ENCODE peak calls at places on chromosomes 11 and 22, in ten cellular contexts. F is GM23338, B is fibroblast of lung, X is PC-3, H is mammary epithelial cell, D is HepG2, T is GM23248, Q is endothelial cell of umbilical vein, S is OCI-LY7, O is IMR-90. J is an unnamed sample.

GRCh38 chr22:48316876-48317250 is 1510.8 kb downstream of the BRD1 start:
- DNase-seq in F (no peak), B (no peak), X (no peak), H (no peak), D (no peak), T (no peak), Q (no peak), S (no peak), O (no peak), J (no peak)

GRCh38 chr11:16169541-16169940 is 186.8 kb downstream of the SOX6 start:
- DNase-seq in F (peak), B (no peak), X (no peak), H (no peak), D (no peak), T (peak), Q (no peak), S (no peak), O (peak), J (no peak)

GRCh38 chr11:122984186-122985011 is 2.8 kb upstream of the BSX start:
- DNase-seq in F (peak), B (peak), X (no peak), H (peak), D (no peak), T (peak), Q (no peak), S (no peak), O (no peak), J (no peak)

GRCh38 chr11:34052608-34053160 is 1.2 kb downstream of the CAPRIN1 start:
- DNase-seq in F (peak), B (no peak), X (no peak), H (peak), D (no peak), T (peak), Q (no peak), S (peak), O (no peak), J (peak)

GRCh38 chr22:30286331-30286730 is 3.0 kb downstream of the CASTOR1 start:
- DNase-seq in F (no peak), B (no peak), X (no peak), H (no peak), D (no peak), T (no peak), Q (no peak), S (no peak), O (no peak), J (no peak)

GRCh38 chr11:15905334-15905733 is 451.0 kb downstream of the SOX6 start:
- DNase-seq in F (no peak), B (no peak), X (no peak), H (no peak), D (no peak), T (no peak), Q (no peak), S (no peak), O (no peak), J (no peak)

GRCh38 chr11:106723071-106723470 is 295.2 kb downstream of the GUCY1A2 start:
- DNase-seq in F (peak), B (no peak), X (no peak), H (no peak), D (no peak), T (no peak), Q (no peak), S (no peak), O (no peak), J (no peak)

GRCh38 chr11:75485742-75486141 is 40.0 kb downstream of the GDPD5 start:
- DNase-seq in F (no peak), B (no peak), X (no peak), H (no peak), D (no peak), T (no peak), Q (no peak), S (no peak), O (no peak), J (no peak)

GRCh38 chr11:100740440-100740839 is 53.4 kb downstream of the ARHGAP42 start:
- DNase-seq in F (no peak), B (peak), X (peak), H (no peak), D (no peak), T (no peak), Q (peak), S (no peak), O (peak), J (no peak)

GRCh38 chr11:29129850-29130249 is 887.0 kb downstream of the KCNA4 start:
- DNase-seq in F (no peak), B (no peak), X (peak), H (peak), D (no peak), T (peak), Q (peak), S (no peak), O (peak), J (no peak)

GRCh38 chr11:78722786-78723185 is 148.1 kb upstream of the NARS2 start:
- DNase-seq in F (no peak), B (no peak), X (peak), H (peak), D (no peak), T (no peak), Q (no peak), S (no peak), O (peak), J (no peak)

GRCh38 chr22:46866591-46866990 is 104.1 kb downstream of the TBC1D22A start:
- DNase-seq in F (peak), B (peak), X (peak), H (peak), D (no peak), T (peak), Q (no peak), S (no peak), O (peak), J (no peak)

GRCh38 chr22:33823552-33823951 is 96.7 kb downstream of the LARGE1 start:
- DNase-seq in F (no peak), B (peak), X (no peak), H (no peak), D (peak), T (peak), Q (no peak), S (no peak), O (peak), J (no peak)

GRCh38 chr22:33083212-33083611 is 25.0 kb upstream of the SYN3 start:
- DNase-seq in F (peak), B (no peak), X (peak), H (no peak), D (no peak), T (peak), Q (no peak), S (peak), O (no peak), J (peak)

GRCh38 chr11:1546536-1547466 is 25.3 kb downstream of the DUSP8 start:
- DNase-seq in F (peak), B (peak), X (peak), H (peak), D (no peak), T (peak), Q (peak), S (peak), O (peak), J (peak)

GRCh38 chr11:56855217-56855616 is 106.7 kb upstream of the OR9G4 start:
- DNase-seq in F (no peak), B (no peak), X (no peak), H (no peak), D (no peak), T (no peak), Q (no peak), S (no peak), O (no peak), J (no peak)

GRCh38 chr22:42439821-42440674 is 7.8 kb upstream of the NFAM1 start:
- DNase-seq in F (no peak), B (peak), X (peak), H (peak), D (no peak), T (peak), Q (peak), S (peak), O (peak), J (no peak)

GRCh38 chr11:67584205-67584880 is 731 bp downstream of the GSTP1 start:
- DNase-seq in F (peak), B (peak), X (peak), H (peak), D (no peak), T (peak), Q (peak), S (peak), O (peak), J (peak)

GRCh38 chr22:39135092-39135896 is 17.2 kb downstream of the CBX7 start:
- DNase-seq in F (peak), B (peak), X (peak), H (peak), D (peak), T (peak), Q (peak), S (peak), O (no peak), J (no peak)

GRCh38 chr11:74090701-74091100 is 80.1 kb downstream of the C2CD3 start:
- DNase-seq in F (no peak), B (peak), X (peak), H (no peak), D (peak), T (peak), Q (no peak), S (peak), O (peak), J (no peak)

GRCh38 chr11:76355172-76355571 is 25.8 kb downstream of the THAP12 start:
- DNase-seq in F (no peak), B (no peak), X (no peak), H (no peak), D (peak), T (no peak), Q (no peak), S (no peak), O (no peak), J (no peak)

GRCh38 chr11:15969281-15969680 is 387.1 kb downstream of the SOX6 start:
- DNase-seq in F (no peak), B (peak), X (peak), H (peak), D (peak), T (peak), Q (peak), S (no peak), O (peak), J (peak)

DNA sequence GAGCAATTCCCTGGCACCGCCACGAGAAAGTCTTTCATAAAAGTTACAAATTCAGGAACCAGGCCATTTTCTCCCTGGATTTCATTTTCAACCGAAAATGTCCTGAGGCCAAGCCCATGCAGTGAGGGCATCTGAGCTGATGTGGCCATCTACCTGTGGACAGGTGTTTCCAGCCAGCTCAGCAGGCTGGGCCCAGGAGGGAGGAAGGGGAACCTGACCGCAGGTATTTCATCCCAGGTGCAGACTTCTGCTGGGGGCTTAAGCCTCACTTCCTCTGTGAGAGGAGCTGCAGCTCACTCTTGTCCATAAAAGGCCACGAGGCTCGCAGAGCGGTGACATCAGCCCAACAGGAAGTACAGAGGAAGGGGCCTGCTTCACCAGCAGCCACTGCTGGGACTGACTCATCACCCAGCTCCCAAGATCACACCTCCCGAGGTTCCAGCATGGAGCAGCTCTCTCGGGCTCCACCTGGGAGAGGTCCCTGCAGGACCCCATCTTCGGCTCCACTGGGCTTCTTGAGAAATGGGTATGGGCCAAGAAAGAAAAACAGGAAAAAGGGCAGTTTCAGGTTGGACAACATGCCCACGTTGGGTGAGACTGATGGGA is 56.4 kb downstream of the MYH9 start:
- DNase-seq in F (peak), B (peak), X (peak), H (peak), D (peak), T (peak), Q (peak), S (peak), O (peak), J (peak)
- H3K4me2 ChIP-seq in F (no peak), B (peak), X (peak), H (peak), D (no peak), T (peak), Q (peak), S (peak), O (no peak), J (peak)

DNA sequence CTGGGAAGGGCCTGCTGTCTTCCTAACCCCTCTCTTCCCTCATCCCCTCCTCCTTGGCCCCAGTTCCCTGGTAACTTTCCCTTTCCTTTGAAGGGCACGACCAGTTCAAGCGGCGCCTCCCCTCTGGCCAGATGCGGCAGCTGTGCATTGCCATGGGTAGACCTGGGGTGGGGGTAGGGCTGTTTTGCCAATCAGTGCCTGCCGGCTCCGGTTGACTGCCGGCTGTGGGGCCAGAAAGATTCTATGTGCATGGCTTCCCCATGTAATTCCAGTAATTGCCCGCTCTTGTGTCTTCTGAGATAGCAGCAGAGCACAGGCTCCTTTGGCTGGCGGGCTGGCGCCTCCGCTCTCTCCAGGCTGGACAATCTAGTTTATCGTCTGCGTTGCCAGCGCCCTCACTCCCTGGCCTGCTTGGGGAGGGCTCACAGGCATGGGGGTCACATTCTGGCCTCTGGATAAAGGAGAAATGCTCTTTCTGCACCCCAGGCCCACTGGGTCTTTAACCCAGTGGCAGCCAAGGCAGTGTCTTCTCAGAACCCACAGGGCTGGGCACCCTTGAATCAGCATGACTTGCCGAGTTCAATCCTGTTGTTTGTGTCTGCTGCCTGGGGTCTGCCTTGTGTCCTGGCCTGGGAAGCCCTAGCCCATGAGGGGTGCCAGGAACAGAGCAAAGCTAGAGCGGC is 9.4 kb downstream of the SIDT2 start:
- DNase-seq in F (no peak), B (no peak), X (no peak), H (no peak), D (no peak), T (no peak), Q (no peak), S (no peak), O (no peak), J (no peak)
- H3K27ac ChIP-seq in F (no peak), B (no peak), X (no peak), H (no peak), D (no peak), T (no peak), Q (no peak), S (no peak), O (no peak), J (no peak)

GRCh38 chr22:19149962-19150361 is at the start of gene GSC2:
- DNase-seq in F (no peak), B (no peak), X (no peak), H (no peak), D (no peak), T (no peak), Q (no peak), S (no peak), O (no peak), J (no peak)
- H3K4me2 ChIP-seq in F (peak), B (no peak), X (no peak), H (peak), D (peak), T (no peak), Q (peak), S (no peak), O (no peak), J (no peak)

DNA sequence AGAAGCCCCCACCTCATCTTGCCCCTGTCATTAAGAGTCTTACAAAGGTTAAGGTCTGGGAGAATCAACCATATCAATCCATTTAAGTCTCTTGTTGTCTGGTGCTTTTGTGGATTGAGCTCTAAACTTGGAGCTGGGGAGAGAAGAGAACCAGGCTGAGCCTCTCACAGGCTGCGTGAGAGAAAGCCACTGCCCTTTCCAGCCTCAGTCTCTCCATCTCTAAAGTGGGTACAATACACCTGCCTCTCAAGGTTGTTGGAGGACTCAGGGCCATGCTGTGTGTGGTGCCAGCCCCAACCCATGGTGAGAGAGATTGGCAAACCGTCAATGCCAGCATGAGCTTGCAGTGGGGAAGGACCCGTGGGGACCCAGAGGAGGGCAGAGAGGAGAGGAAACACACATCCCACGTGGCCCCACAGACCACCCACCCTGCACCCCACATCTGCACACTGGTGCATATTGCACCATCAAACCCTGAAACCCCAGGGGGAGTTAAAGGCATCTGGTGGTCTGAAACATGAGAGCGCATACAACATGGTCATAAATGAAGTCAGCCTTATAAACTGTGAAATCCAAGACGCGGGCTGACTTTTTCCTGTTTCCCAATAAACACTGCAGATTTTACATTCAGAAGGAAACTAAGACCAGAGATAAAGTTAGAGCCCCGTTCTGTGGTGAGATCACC is 27.5 kb upstream of the FBLN1 start:
- DNase-seq in F (no peak), B (peak), X (no peak), H (no peak), D (no peak), T (no peak), Q (no peak), S (no peak), O (peak), J (no peak)
- H3K27ac ChIP-seq in F (no peak), B (no peak), X (no peak), H (no peak), D (no peak), T (no peak), Q (no peak), S (no peak), O (peak), J (no peak)

DNA sequence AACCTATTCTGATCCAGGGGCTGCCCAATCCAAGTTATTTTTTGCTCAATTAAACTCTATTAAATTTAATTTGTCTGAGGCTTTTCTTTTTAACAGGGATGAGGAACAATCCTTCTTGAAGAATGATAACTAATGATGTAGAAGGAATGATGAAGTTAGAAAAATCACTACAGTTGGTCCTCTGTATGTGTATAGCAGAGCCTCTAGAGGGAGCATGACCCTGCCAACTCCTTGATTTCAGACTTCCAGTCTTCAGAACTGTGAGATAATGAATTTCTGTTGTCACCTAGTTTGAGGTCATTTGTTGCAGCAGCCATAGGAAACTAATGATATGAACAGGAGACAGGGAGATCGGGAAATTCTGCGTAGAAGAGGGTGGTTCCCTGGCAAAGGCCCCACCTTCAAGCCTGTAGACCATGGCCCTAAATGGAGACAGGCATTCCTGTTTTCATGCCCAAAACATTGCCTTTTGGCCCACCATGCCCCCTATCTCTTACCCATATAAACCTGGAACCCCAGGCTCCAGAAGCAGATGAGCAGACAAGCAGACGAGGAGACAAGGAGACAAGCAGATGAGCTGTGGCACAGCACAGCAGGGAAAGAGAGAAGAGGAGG is 7.7 kb upstream of the QSER1 start:
- DNase-seq in F (peak), B (peak), X (peak), H (no peak), D (no peak), T (peak), Q (peak), S (peak), O (no peak), J (peak)
- H3K4me2 ChIP-seq in F (no peak), B (no peak), X (no peak), H (no peak), D (no peak), T (no peak), Q (no peak), S (no peak), O (no peak), J (no peak)

GRCh38 chr11:48018561-48019229 is 38.3 kb downstream of the PTPRJ start:
- DNase-seq in F (peak), B (no peak), X (no peak), H (no peak), D (no peak), T (no peak), Q (peak), S (peak), O (no peak), J (no peak)
- H3K27ac ChIP-seq in F (no peak), B (no peak), X (no peak), H (no peak), D (no peak), T (no peak), Q (peak), S (peak), O (no peak), J (no peak)